ENCODE peak calls at places on chromosomes 1 and 21, in seven cellular contexts. One of them, this sample, is unnamed.
A peak's percentile ranks its signal among the peaks of the same experiment; 100 is the strongest.

GRCh38 chr21:17900281-17900989 is 81.3 kb upstream of the C21orf91 start:
- DNase-seq in mesendoderm: peak; percentile 77
- DNase-seq in H1: peak; percentile 48
- DNase-seq in IMR-90: no peak
- DNase-seq in neuronal stem cell: no peak
- DNase-seq in mesenchymal stem cell: no peak
- DNase-seq in trophoblast cell: peak; percentile 7
- DNase-seq in this sample: peak; percentile 68

GRCh38 chr1:31652891-31653489 is 8.3 kb upstream of the PEF1 start:
- DNase-seq in mesendoderm: no peak
- DNase-seq in H1: no peak
- DNase-seq in IMR-90: no peak
- DNase-seq in neuronal stem cell: no peak
- DNase-seq in mesenchymal stem cell: no peak
- DNase-seq in trophoblast cell: no peak
- DNase-seq in this sample: no peak

GRCh38 chr1:176479920-176480319 is 16.9 kb downstream of the PAPPA2 start:
- DNase-seq in mesendoderm: peak; percentile 51
- DNase-seq in H1: peak; percentile 56
- DNase-seq in IMR-90: no peak
- DNase-seq in neuronal stem cell: no peak
- DNase-seq in mesenchymal stem cell: no peak
- DNase-seq in trophoblast cell: no peak
- DNase-seq in this sample: peak; percentile 46

GRCh38 chr1:205545001-205545919 is 40.8 kb downstream of the CDK18 start:
- DNase-seq in mesendoderm: no peak
- DNase-seq in H1: peak; percentile 45
- DNase-seq in IMR-90: no peak
- DNase-seq in neuronal stem cell: no peak
- DNase-seq in mesenchymal stem cell: no peak
- DNase-seq in trophoblast cell: no peak
- DNase-seq in this sample: peak; percentile 32

GRCh38 chr1:234326493-234327366 is 46.5 kb upstream of the COA6 start:
- DNase-seq in mesendoderm: peak; percentile 81
- DNase-seq in H1: peak; percentile 88
- DNase-seq in IMR-90: peak; percentile 43
- DNase-seq in neuronal stem cell: peak; percentile 56
- DNase-seq in mesenchymal stem cell: peak; percentile 55
- DNase-seq in trophoblast cell: peak; percentile 86
- DNase-seq in this sample: peak; percentile 81

GRCh38 chr1:17016317-17016661 is 4.6 kb upstream of the ATP13A2 start:
- DNase-seq in mesendoderm: peak; percentile 73
- DNase-seq in H1: no peak
- DNase-seq in IMR-90: peak; percentile 76
- DNase-seq in neuronal stem cell: no peak
- DNase-seq in mesenchymal stem cell: peak; percentile 39
- DNase-seq in trophoblast cell: no peak
- DNase-seq in this sample: no peak

GRCh38 chr1:186798960-186799688 is 29.6 kb upstream of the PLA2G4A start:
- DNase-seq in mesendoderm: no peak
- DNase-seq in H1: no peak
- DNase-seq in IMR-90: no peak
- DNase-seq in neuronal stem cell: no peak
- DNase-seq in mesenchymal stem cell: no peak
- DNase-seq in trophoblast cell: no peak
- DNase-seq in this sample: no peak

GRCh38 chr21:43273708-43274021 is 104.9 kb downstream of the CRYAA start:
- DNase-seq in mesendoderm: no peak
- DNase-seq in H1: no peak
- DNase-seq in IMR-90: no peak
- DNase-seq in neuronal stem cell: no peak
- DNase-seq in mesenchymal stem cell: peak; percentile 8
- DNase-seq in trophoblast cell: no peak
- DNase-seq in this sample: no peak

GRCh38 chr1:226407497-226408284 is at the start of gene PARP1:
- DNase-seq in mesendoderm: peak; percentile 91
- DNase-seq in H1: peak; percentile 90
- DNase-seq in IMR-90: peak; percentile 65
- DNase-seq in neuronal stem cell: peak; percentile 84
- DNase-seq in mesenchymal stem cell: peak; percentile 84
- DNase-seq in trophoblast cell: peak; percentile 96
- DNase-seq in this sample: peak; percentile 92

GRCh38 chr1:20375563-20375962 is 84.9 kb downstream of the VWA5B1 start:
- DNase-seq in mesendoderm: no peak
- DNase-seq in H1: no peak
- DNase-seq in IMR-90: peak; percentile 12
- DNase-seq in neuronal stem cell: no peak
- DNase-seq in mesenchymal stem cell: peak; percentile 8
- DNase-seq in trophoblast cell: peak; percentile 51
- DNase-seq in this sample: no peak

GRCh38 chr1:63674238-63674864 is 81.1 kb downstream of the PGM1 start:
- DNase-seq in mesendoderm: peak; percentile 91
- DNase-seq in H1: peak; percentile 79
- DNase-seq in IMR-90: peak; percentile 93
- DNase-seq in neuronal stem cell: peak; percentile 51
- DNase-seq in mesenchymal stem cell: peak; percentile 81
- DNase-seq in trophoblast cell: peak; percentile 73
- DNase-seq in this sample: peak; percentile 85

GRCh38 chr1:200437556-200438203 is 27.8 kb upstream of the ZNF281 start:
- DNase-seq in mesendoderm: no peak
- DNase-seq in H1: no peak
- DNase-seq in IMR-90: peak; percentile 37
- DNase-seq in neuronal stem cell: no peak
- DNase-seq in mesenchymal stem cell: peak; percentile 62
- DNase-seq in trophoblast cell: no peak
- DNase-seq in this sample: no peak

GRCh38 chr1:232393010-232393833 is 236.7 kb downstream of the SIPA1L2 start:
- DNase-seq in mesendoderm: peak; percentile 43
- DNase-seq in H1: no peak
- DNase-seq in IMR-90: peak; percentile 32
- DNase-seq in neuronal stem cell: no peak
- DNase-seq in mesenchymal stem cell: peak; percentile 21
- DNase-seq in trophoblast cell: no peak
- DNase-seq in this sample: peak; percentile 25

GRCh38 chr1:98659879-98660278 is 1.6 kb upstream of the SNX7 start:
- DNase-seq in mesendoderm: no peak
- DNase-seq in H1: no peak
- DNase-seq in IMR-90: no peak
- DNase-seq in neuronal stem cell: no peak
- DNase-seq in mesenchymal stem cell: no peak
- DNase-seq in trophoblast cell: no peak
- DNase-seq in this sample: no peak

GRCh38 chr1:27299385-27300252 is 22.3 kb upstream of the TMEM222 start:
- DNase-seq in mesendoderm: peak; percentile 99
- DNase-seq in H1: no peak
- DNase-seq in IMR-90: peak; percentile 100
- DNase-seq in neuronal stem cell: peak; percentile 56
- DNase-seq in mesenchymal stem cell: peak; percentile 99
- DNase-seq in trophoblast cell: peak; percentile 53
- DNase-seq in this sample: peak; percentile 79

GRCh38 chr1:12620142-12620865 is 2.3 kb upstream of the DHRS3 start:
- DNase-seq in mesendoderm: no peak
- DNase-seq in H1: no peak
- DNase-seq in IMR-90: no peak
- DNase-seq in neuronal stem cell: no peak
- DNase-seq in mesenchymal stem cell: no peak
- DNase-seq in trophoblast cell: no peak
- DNase-seq in this sample: no peak

GRCh38 chr1:204463125-204464060 is 31.2 kb downstream of the PIK3C2B start:
- DNase-seq in mesendoderm: no peak
- DNase-seq in H1: no peak
- DNase-seq in IMR-90: no peak
- DNase-seq in neuronal stem cell: no peak
- DNase-seq in mesenchymal stem cell: no peak
- DNase-seq in trophoblast cell: no peak
- DNase-seq in this sample: no peak

GRCh38 chr1:199279107-199279506 is 640.3 kb downstream of the PTPRC start:
- DNase-seq in mesendoderm: no peak
- DNase-seq in H1: no peak
- DNase-seq in IMR-90: no peak
- DNase-seq in neuronal stem cell: no peak
- DNase-seq in mesenchymal stem cell: no peak
- DNase-seq in trophoblast cell: no peak
- DNase-seq in this sample: no peak

GRCh38 chr1:186473047-186473446 is 12.1 kb upstream of the PDC start:
- DNase-seq in mesendoderm: no peak
- DNase-seq in H1: no peak
- DNase-seq in IMR-90: no peak
- DNase-seq in neuronal stem cell: no peak
- DNase-seq in mesenchymal stem cell: no peak
- DNase-seq in trophoblast cell: no peak
- DNase-seq in this sample: no peak

GRCh38 chr1:41633764-41634163 is 149.3 kb upstream of the EDN2 start:
- DNase-seq in mesendoderm: no peak
- DNase-seq in H1: no peak
- DNase-seq in IMR-90: peak; percentile 32
- DNase-seq in neuronal stem cell: no peak
- DNase-seq in mesenchymal stem cell: no peak
- DNase-seq in trophoblast cell: peak; percentile 60
- DNase-seq in this sample: no peak

GRCh38 chr1:226602186-226603029 is 53.8 kb downstream of the STUM start:
- DNase-seq in mesendoderm: no peak
- DNase-seq in H1: no peak
- DNase-seq in IMR-90: peak; percentile 78
- DNase-seq in neuronal stem cell: no peak
- DNase-seq in mesenchymal stem cell: peak; percentile 21
- DNase-seq in trophoblast cell: peak; percentile 97
- DNase-seq in this sample: no peak

GRCh38 chr1:233673947-233674431 is 60.1 kb downstream of the KCNK1 start:
- DNase-seq in mesendoderm: peak; percentile 83
- DNase-seq in H1: no peak
- DNase-seq in IMR-90: peak; percentile 13
- DNase-seq in neuronal stem cell: no peak
- DNase-seq in mesenchymal stem cell: no peak
- DNase-seq in trophoblast cell: peak; percentile 94
- DNase-seq in this sample: no peak

GRCh38 chr1:41855713-41856112 is 63.0 kb downstream of the HIVEP3 start:
- DNase-seq in mesendoderm: no peak
- DNase-seq in H1: no peak
- DNase-seq in IMR-90: no peak
- DNase-seq in neuronal stem cell: no peak
- DNase-seq in mesenchymal stem cell: no peak
- DNase-seq in trophoblast cell: peak; percentile 90
- DNase-seq in this sample: no peak

GRCh38 chr1:2950926-2951305 is 70.4 kb upstream of the ACTRT2 start:
- DNase-seq in mesendoderm: no peak
- DNase-seq in H1: no peak
- DNase-seq in IMR-90: no peak
- DNase-seq in neuronal stem cell: no peak
- DNase-seq in mesenchymal stem cell: no peak
- DNase-seq in trophoblast cell: no peak
- DNase-seq in this sample: no peak

GRCh38 chr1:186301448-186301847 is 73.6 kb downstream of the TPR start:
- DNase-seq in mesendoderm: no peak
- DNase-seq in H1: no peak
- DNase-seq in IMR-90: no peak
- DNase-seq in neuronal stem cell: no peak
- DNase-seq in mesenchymal stem cell: no peak
- DNase-seq in trophoblast cell: no peak
- DNase-seq in this sample: no peak

GRCh38 chr21:19981938-19982337 is 1016.3 kb upstream of the NCAM2 start:
- DNase-seq in mesendoderm: peak; percentile 19
- DNase-seq in H1: no peak
- DNase-seq in IMR-90: no peak
- DNase-seq in neuronal stem cell: no peak
- DNase-seq in mesenchymal stem cell: no peak
- DNase-seq in trophoblast cell: no peak
- DNase-seq in this sample: no peak

GRCh38 chr1:177944673-177945014 is 25.2 kb downstream of the SEC16B start:
- DNase-seq in mesendoderm: no peak
- DNase-seq in H1: no peak
- DNase-seq in IMR-90: no peak
- DNase-seq in neuronal stem cell: no peak
- DNase-seq in mesenchymal stem cell: no peak
- DNase-seq in trophoblast cell: no peak
- DNase-seq in this sample: no peak
- H3K27ac ChIP-seq in mesendoderm: no peak overlapping the region
- H3K27ac ChIP-seq in H1: no peak overlapping the region
- H3K27ac ChIP-seq in IMR-90: no peak overlapping the region
- H3K27ac ChIP-seq in neuronal stem cell: no peak overlapping the region
- H3K27ac ChIP-seq in mesenchymal stem cell: no peak overlapping the region
- H3K27ac ChIP-seq in trophoblast cell: no peak overlapping the region
- H3K27ac ChIP-seq in this sample: no peak overlapping the region

GRCh38 chr1:163834778-163835177 is 513.0 kb downstream of the NUF2 start:
- DNase-seq in mesendoderm: peak; percentile 11
- DNase-seq in H1: no peak
- DNase-seq in IMR-90: no peak
- DNase-seq in neuronal stem cell: no peak
- DNase-seq in mesenchymal stem cell: no peak
- DNase-seq in trophoblast cell: no peak
- DNase-seq in this sample: no peak
- H3K18ac ChIP-seq in mesendoderm: no peak overlapping the region
- H3K18ac ChIP-seq in H1: no peak overlapping the region
- H3K18ac ChIP-seq in IMR-90: no peak overlapping the region
- H3K18ac ChIP-seq in neuronal stem cell: no peak overlapping the region
- H3K18ac ChIP-seq in mesenchymal stem cell: no peak overlapping the region
- H3K18ac ChIP-seq in trophoblast cell: no peak overlapping the region
- H3K18ac ChIP-seq in this sample: no peak overlapping the region

DNA sequence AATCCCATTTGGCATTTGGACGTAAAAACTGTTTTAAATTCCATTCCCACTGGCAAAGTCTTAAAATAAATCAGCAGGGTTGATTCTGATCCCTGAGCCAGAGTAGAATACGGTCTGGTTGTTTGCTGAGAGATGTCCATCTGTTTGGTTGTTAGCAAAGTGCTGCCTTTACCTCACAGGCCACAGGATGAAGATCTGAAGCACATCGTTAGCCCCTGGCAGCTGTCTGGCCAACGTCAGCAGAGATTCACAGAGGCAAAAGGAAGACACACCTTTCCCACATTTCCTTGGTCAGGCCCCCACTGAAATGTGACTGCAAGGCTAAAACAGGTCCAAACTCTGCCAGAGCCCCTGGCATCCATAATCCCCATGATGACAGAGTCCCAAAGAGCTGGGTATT is 62.3 kb downstream of the GORAB start:
- DNase-seq in mesendoderm: no peak
- DNase-seq in H1: no peak
- DNase-seq in IMR-90: no peak
- DNase-seq in neuronal stem cell: no peak
- DNase-seq in mesenchymal stem cell: no peak
- DNase-seq in trophoblast cell: no peak
- DNase-seq in this sample: no peak
- H3K27ac ChIP-seq in mesendoderm: no peak overlapping the region
- H3K27ac ChIP-seq in H1: no peak overlapping the region
- H3K27ac ChIP-seq in IMR-90: no peak overlapping the region
- H3K27ac ChIP-seq in neuronal stem cell: no peak overlapping the region
- H3K27ac ChIP-seq in mesenchymal stem cell: no peak overlapping the region
- H3K27ac ChIP-seq in trophoblast cell: no peak overlapping the region
- H3K27ac ChIP-seq in this sample: no peak overlapping the region

DNA sequence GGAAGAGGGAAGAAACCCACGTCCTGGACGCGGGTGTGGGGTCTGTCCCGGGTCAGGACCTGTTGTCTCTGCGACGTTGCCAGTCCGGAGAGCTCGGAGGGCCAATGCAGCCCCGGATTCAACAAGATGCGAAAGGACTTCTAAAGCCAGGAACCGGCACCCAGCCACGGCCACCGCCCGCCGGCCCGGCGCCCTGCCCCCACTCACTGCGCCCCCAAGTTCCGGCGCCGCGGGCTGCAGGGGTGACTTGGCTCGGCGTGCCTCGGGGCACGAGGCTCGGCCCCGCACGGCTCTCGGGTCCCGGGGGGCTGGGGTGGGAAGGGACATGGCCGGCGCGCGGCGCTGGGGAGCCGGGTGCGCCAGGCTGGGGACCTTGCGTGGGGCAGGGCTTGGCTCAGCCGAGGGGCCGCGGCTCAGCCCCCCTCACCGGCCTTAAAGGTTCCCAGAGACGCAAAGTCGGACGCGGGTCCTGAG is 51.8 kb upstream of the H6PD start:
- DNase-seq in mesendoderm: no peak
- DNase-seq in H1: peak; percentile 58
- DNase-seq in IMR-90: no peak
- DNase-seq in neuronal stem cell: no peak
- DNase-seq in mesenchymal stem cell: no peak
- DNase-seq in trophoblast cell: no peak
- DNase-seq in this sample: no peak
- H3K18ac ChIP-seq in mesendoderm: peak overlapping the region; percentile 89
- H3K18ac ChIP-seq in H1: peak overlapping the region; percentile 87
- H3K18ac ChIP-seq in IMR-90: peak overlapping the region; percentile 85
- H3K18ac ChIP-seq in neuronal stem cell: peak overlapping the region; percentile 98
- H3K18ac ChIP-seq in mesenchymal stem cell: peak overlapping the region; percentile 99
- H3K18ac ChIP-seq in trophoblast cell: peak overlapping the region; percentile 96
- H3K18ac ChIP-seq in this sample: peak overlapping the region; percentile 62

This sample was measured in H9.